ENCODE peak calls at places on chromosomes 12 and 14, in nine cellular contexts. X is A549; U is cardiac septum; F is H7; I is activated CD4-positive, alpha-beta T cell treated with anti-CD3 and anti-CD28 coated beads for 36 hours; Y is GM10248; K is kidney epithelial cell; M is non-pigmented ciliary epithelial cell; V is amniotic stem cell. Q is an unnamed sample.

GRCh38 chr14:90580381-90581335 is 183.8 kb downstream of the CALM1 start:
- DNase-seq in U (no peak), X (no peak), Y (no peak), K (no peak), I (no peak), V (no peak), M (no peak), F (no peak), Q (no peak)

GRCh38 chr12:63882844-63883243 is 38.3 kb downstream of the SRGAP1 start:
- DNase-seq in V (no peak), K (no peak), M (no peak), U (no peak), X (no peak), I (no peak), Y (no peak), F (peak; percentile 66), Q (no peak)

GRCh38 chr14:61277232-61277631 is 3.9 kb downstream of the TMEM30B start:
- DNase-seq in F (no peak), Y (no peak), U (no peak), M (no peak), X (no peak), K (no peak), I (no peak), V (no peak), Q (no peak)

GRCh38 chr14:32397871-32398640 is 69.0 kb downstream of the AKAP6 start:
- DNase-seq in F (no peak), K (no peak), V (peak; percentile 8), X (no peak), I (no peak), Y (no peak), M (no peak), U (no peak), Q (no peak)

GRCh38 chr12:6632026-6632978 is 3.5 kb downstream of the LPAR5 start:
- DNase-seq in U (no peak), Y (peak; percentile 71), F (no peak), M (no peak), K (no peak), V (no peak), I (peak; percentile 69), X (no peak), Q (peak; percentile 78)

GRCh38 chr12:112303004-112303403 is 79.2 kb downstream of the HECTD4 start:
- DNase-seq in I (peak; percentile 64), V (peak; percentile 15), F (no peak), U (no peak), K (peak; percentile 55), Y (peak; percentile 81), X (peak; percentile 67), M (peak; percentile 64), Q (no peak)

GRCh38 chr14:101477648-101478047 is 83.6 kb upstream of the DIO3 start:
- DNase-seq in U (no peak), V (no peak), X (no peak), M (no peak), Y (no peak), F (no peak), I (no peak), K (no peak), Q (no peak)

GRCh38 chr12:115096673-115097349 is 412.8 kb upstream of the TBX3 start:
- DNase-seq in V (no peak), F (no peak), I (no peak), X (no peak), Y (no peak), M (peak; percentile 36), U (no peak), K (no peak), Q (no peak)

GRCh38 chr12:62190921-62191746 is 69.1 kb upstream of the USP15 start:
- DNase-seq in X (no peak), Y (peak; percentile 21), V (no peak), K (no peak), I (peak; percentile 51), U (no peak), F (peak; percentile 71), M (no peak), Q (peak; percentile 21)

GRCh38 chr14:105487449-105487985 is 831 bp downstream of the CRIP1 start:
- DNase-seq in K (no peak), I (peak; percentile 77), V (no peak), M (no peak), X (no peak), Y (peak; percentile 60), F (no peak), U (no peak), Q (no peak)

GRCh38 chr14:61470954-61471279 is 149.5 kb downstream of the PRKCH start:
- DNase-seq in V (no peak), Y (no peak), M (no peak), K (no peak), U (no peak), X (no peak), I (no peak), F (no peak), Q (no peak)

GRCh38 chr12:131915000-131915689 is 13.9 kb upstream of the PUS1 start:
- DNase-seq in V (no peak), I (no peak), F (no peak), X (no peak), M (no peak), U (no peak), K (no peak), Y (no peak), Q (no peak)

GRCh38 chr12:93127107-93127560 is 198.0 kb upstream of the EEA1 start:
- DNase-seq in F (no peak), U (no peak), V (no peak), X (no peak), I (no peak), K (no peak), Y (no peak), M (no peak), Q (no peak)

GRCh38 chr14:95360828-95361227 is 41.1 kb upstream of the CLMN start:
- DNase-seq in V (no peak), K (no peak), M (no peak), I (no peak), U (no peak), Y (no peak), F (peak; percentile 58), X (no peak), Q (no peak)

GRCh38 chr14:70655110-70655826 is 13.6 kb downstream of the TTC9 start:
- DNase-seq in F (peak; percentile 76), Y (peak; percentile 74), U (no peak), K (no peak), X (no peak), I (peak; percentile 82), V (no peak), M (no peak), Q (peak; percentile 94)

GRCh38 chr12:132610051-132610759 is at the start of gene LRCOL1:
- DNase-seq in K (peak; percentile 54), M (peak; percentile 76), X (no peak), U (peak; percentile 71), F (peak; percentile 56), I (no peak), Y (no peak), V (no peak), Q (no peak)

GRCh38 chr14:71714225-71714624 is 218.0 kb upstream of the RGS6 start:
- DNase-seq in X (no peak), Y (no peak), I (no peak), K (no peak), U (no peak), F (no peak), V (peak; percentile 58), M (peak; percentile 86), Q (no peak)

GRCh38 chr12:84435682-84436081 is 476.9 kb downstream of the SLC6A15 start:
- DNase-seq in Y (no peak), U (no peak), F (no peak), X (no peak), M (no peak), I (no peak), K (no peak), V (no peak), Q (no peak)

GRCh38 chr12:92943482-92944250 is 14.6 kb upstream of the EEA1 start:
- DNase-seq in V (no peak), M (no peak), Y (no peak), U (no peak), F (no peak), K (no peak), I (no peak), X (no peak), Q (no peak)

GRCh38 chr12:132908145-132909029 is 21.0 kb upstream of the CHFR start:
- DNase-seq in V (peak; percentile 98), I (peak; percentile 99), F (peak; percentile 96), X (no peak), K (peak; percentile 91), Y (peak; percentile 95), U (peak; percentile 98), M (peak; percentile 92), Q (no peak)

GRCh38 chr14:53807580-53807979 is 149.0 kb downstream of the BMP4 start:
- DNase-seq in X (no peak), V (no peak), M (no peak), K (no peak), F (no peak), I (no peak), Y (no peak), U (no peak), Q (no peak)

GRCh38 chr14:61484826-61485584 is 163.6 kb downstream of the PRKCH start:
- DNase-seq in K (no peak), Y (no peak), M (no peak), F (no peak), I (no peak), X (no peak), V (no peak), U (no peak), Q (no peak)

GRCh38 chr14:106564058-106564643 is 1037.8 kb downstream of the TMEM121 start:
- DNase-seq in Y (peak; percentile 62), M (no peak), F (peak; percentile 12), I (peak; percentile 86), K (no peak), X (peak; percentile 18), U (no peak), V (no peak), Q (peak; percentile 79)

GRCh38 chr12:3150820-3151590 is 73.8 kb downstream of the TSPAN9 start:
- DNase-seq in K (no peak), X (no peak), V (peak; percentile 16), I (no peak), M (no peak), U (no peak), Y (no peak), F (peak; percentile 83), Q (no peak)

GRCh38 chr12:90043264-90043663 is 334.6 kb upstream of the ATP2B1 start:
- DNase-seq in M (peak; percentile 40), F (no peak), I (no peak), U (no peak), X (no peak), V (no peak), Y (no peak), K (no peak), Q (no peak)

GRCh38 chr14:105859717-105860614 is 333.6 kb downstream of the TMEM121 start:
- DNase-seq in V (no peak), K (no peak), U (peak; percentile 66), X (no peak), I (peak; percentile 29), F (no peak), M (no peak), Y (no peak), Q (peak; percentile 27)